ENCODE peak calls at places on chromosomes 5 and 9, in five cellular contexts. Y, C, K, Z and T are unnamed samples.
A peak's percentile ranks its signal among the peaks of the same experiment; 100 is the strongest.

GRCh38 chr5:52283221-52283620 is 504.5 kb upstream of the ITGA1 start:
- DNase-seq in Y (no peak), C (no peak), K (no peak), Z (no peak), T (no peak)

GRCh38 chr9:77514886-77515711 is 133.0 kb downstream of the GNA14 start:
- DNase-seq in Y (peak; percentile 58), C (no peak), K (no peak), Z (no peak), T (peak; percentile 79)

GRCh38 chr5:16169550-16169949 is 10.0 kb downstream of the MARCHF11 start:
- DNase-seq in Y (no peak), C (no peak), K (no peak), Z (no peak), T (no peak)

GRCh38 chr9:96513622-96514021 is 63.7 kb downstream of the HABP4 start:
- DNase-seq in Y (peak; percentile 52), C (no peak), K (no peak), Z (no peak), T (no peak)

GRCh38 chr5:15615859-15616258 is 115.9 kb downstream of the FBXL7 start:
- DNase-seq in Y (peak; percentile 51), C (no peak), K (no peak), Z (no peak), T (peak; percentile 35)

GRCh38 chr9:92499701-92500100 is 17.4 kb upstream of the ASPN start:
- DNase-seq in Y (no peak), C (no peak), K (no peak), Z (no peak), T (no peak)

GRCh38 chr5:6383376-6383775 is 5.0 kb upstream of the MED10 start:
- DNase-seq in Y (no peak), C (no peak), K (no peak), Z (no peak), T (no peak)

GRCh38 chr5:168020522-168021294 is 270.7 kb upstream of the WWC1 start:
- DNase-seq in Y (peak; percentile 6), C (no peak), K (no peak), Z (no peak), T (no peak)

GRCh38 chr9:134100040-134100439 is 32.2 kb upstream of the BRD3 start:
- DNase-seq in Y (no peak), C (no peak), K (no peak), Z (no peak), T (no peak)

GRCh38 chr5:10649518-10650410 is 85.9 kb downstream of the ANKRD33B start:
- DNase-seq in Y (no peak), C (no peak), K (no peak), Z (no peak), T (no peak)

GRCh38 chr9:37454238-37454637 is 11.0 kb downstream of the ZBTB5 start:
- DNase-seq in Y (no peak), C (no peak), K (no peak), Z (no peak), T (no peak)

GRCh38 chr9:13023498-13023897 is 248.7 kb downstream of the LURAP1L start:
- DNase-seq in Y (peak; percentile 2), C (no peak), K (no peak), Z (no peak), T (no peak)

GRCh38 chr5:167063788-167064187 is 1227.7 kb upstream of the WWC1 start:
- DNase-seq in Y (no peak), C (no peak), K (no peak), Z (no peak), T (no peak)

GRCh38 chr5:159163027-159163699 is 46.2 kb downstream of the RNF145 start:
- DNase-seq in Y (peak; percentile 78), C (no peak), K (no peak), Z (no peak), T (peak; percentile 49)

GRCh38 chr5:150106669-150107068 is 20.3 kb upstream of the CSF1R start:
- DNase-seq in Y (no peak), C (no peak), K (no peak), Z (no peak), T (no peak)

GRCh38 chr5:100430268-100430900 is 104.8 kb upstream of the FAM174A start:
- DNase-seq in Y (peak; percentile 25), C (peak; percentile 36), K (peak; percentile 57), Z (no peak), T (no peak)

GRCh38 chr5:64502181-64502580 is 3.6 kb upstream of the RGS7BP start:
- DNase-seq in Y (no peak), C (no peak), K (no peak), Z (no peak), T (no peak)

GRCh38 chr9:25427290-25427689 is 251.0 kb downstream of the TUSC1 start:
- DNase-seq in Y (no peak), C (no peak), K (no peak), Z (no peak), T (no peak)
- TF ChIP-seq CTCF in Y (no peak), C (no peak), K (no peak), Z (no peak), T (no peak)

DNA sequence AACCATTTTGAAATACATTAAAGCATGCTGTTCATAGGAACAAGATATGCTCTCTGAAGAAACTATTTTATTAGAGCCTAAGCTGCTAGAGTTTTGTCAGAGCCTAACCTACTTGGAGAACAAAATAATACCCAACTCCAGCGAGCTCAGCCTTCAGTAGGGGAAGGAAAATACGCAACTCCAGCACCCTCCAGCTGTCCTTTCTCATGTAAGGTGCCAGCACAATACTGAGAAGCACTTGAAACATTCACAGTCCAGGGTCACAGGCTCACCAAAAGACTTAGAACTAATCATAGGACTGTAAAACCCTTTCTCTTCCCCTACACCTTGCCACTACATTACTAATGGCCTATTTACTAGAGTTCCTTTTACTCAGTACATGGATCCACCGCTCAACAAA is 18.9 kb downstream of the DPYSL3 start:
- DNase-seq in Y (no peak), C (no peak), K (no peak), Z (no peak), T (no peak)
- TF ChIP-seq CTCF in Y (no peak), C (no peak), K (no peak), Z (no peak), T (no peak)

DNA sequence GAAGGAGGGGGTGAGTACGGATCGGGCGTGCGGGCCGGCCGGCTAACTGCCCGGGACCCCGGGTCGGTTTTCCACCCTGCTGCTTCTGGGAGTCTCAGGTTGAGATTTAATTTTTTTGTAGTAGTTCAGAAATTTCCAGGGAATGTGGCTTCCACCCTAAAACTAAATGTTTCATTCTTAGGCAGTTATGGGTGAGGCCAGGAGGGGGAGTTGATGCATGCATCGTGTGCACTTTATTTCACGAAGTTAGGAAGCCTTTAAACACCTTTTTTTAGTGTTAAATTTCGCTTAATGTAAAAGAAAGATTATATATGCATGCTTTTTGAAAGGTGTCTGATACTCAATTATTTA is 914 bp downstream of the CDK9 start:
- DNase-seq in Y (no peak), C (no peak), K (no peak), Z (no peak), T (no peak)
- TF ChIP-seq CTCF in Y (peak; percentile 77), C (peak; percentile 66), K (peak; percentile 63), Z (no peak), T (peak; percentile 49)

DNA sequence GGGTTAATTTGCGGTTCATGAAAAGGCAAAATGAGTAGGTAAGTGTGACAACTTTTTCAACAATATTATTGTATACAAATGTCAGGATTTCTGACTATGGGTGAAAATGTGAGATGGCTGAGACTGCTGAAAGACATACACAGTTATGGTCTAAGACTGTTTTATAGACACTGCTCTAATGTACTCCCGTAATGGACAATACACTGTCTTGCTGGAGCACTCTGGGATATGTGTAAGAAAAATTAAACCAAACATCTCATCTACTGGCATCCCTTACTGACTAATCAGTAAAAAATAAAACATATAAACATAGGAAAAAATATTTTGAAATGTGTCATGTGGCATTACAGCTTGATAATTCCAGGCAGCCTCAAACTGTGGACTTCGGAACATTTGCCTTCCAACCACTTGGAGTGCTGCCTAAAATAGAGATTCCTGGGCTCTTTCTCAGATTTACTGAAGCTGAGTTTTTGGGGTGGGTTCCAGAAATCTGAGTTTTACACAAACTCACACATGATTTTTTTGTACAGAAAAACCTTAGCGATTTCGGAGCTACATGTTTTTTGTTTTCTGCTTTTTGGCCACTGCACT is 233.9 kb upstream of the TBCA start:
- DNase-seq in Y (peak; percentile 87), C (no peak), K (no peak), Z (no peak), T (peak; percentile 57)
- TF ChIP-seq CTCF in Y (peak; percentile 45), C (no peak), K (no peak), Z (no peak), T (peak; percentile 27)

DNA sequence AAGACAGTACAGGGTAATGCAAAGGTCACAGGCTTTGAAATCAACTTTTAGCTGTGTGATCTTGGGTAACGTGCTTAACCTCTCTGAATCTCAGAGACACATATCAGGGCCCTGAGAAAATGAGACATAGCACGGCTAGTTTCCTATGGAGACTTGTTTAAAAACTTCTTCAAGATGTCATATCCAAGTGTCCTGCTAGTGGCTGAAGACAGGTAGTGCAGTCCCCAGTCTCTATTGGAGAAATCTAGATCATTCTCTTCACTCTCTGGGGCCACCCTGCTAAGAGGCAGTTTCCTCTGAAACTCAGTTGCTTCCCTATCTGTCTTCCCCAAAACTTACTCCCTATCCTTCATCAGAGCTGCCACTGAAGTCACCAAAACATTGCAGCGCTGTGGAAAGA is 30.3 kb upstream of the GRXCR2 start:
- DNase-seq in Y (no peak), C (no peak), K (no peak), Z (no peak), T (no peak)
- TF ChIP-seq CTCF in Y (peak; percentile 71), C (no peak), K (peak; percentile 49), Z (no peak), T (peak; percentile 27)

DNA sequence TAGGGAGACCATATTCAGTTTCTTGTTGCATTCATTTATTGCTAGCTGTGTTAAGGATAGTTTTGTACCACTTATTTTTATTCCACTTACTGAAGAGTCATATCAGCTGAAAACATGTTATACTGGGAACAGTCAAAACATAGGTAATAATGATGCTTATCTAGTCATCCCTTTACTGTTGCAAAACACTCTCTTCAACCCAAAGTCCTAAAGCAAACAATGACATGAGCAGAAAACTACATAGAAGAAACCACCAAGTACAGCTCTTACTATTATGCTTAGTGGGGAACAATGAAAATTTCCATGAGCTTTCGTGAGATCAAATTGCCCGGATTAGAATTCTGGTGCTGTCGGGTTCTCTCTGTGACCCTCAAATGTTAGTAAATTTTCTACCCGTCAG is 681.4 kb downstream of the NR2F1-AS1 start:
- DNase-seq in Y (no peak), C (no peak), K (no peak), Z (no peak), T (no peak)
- TF ChIP-seq CTCF in Y (no peak), C (no peak), K (no peak), Z (no peak), T (no peak)